ENCODE peak calls at places on chromosome 13, in nine cellular contexts. One of them, this sample, is unnamed.

GRCh38 chr13:107518292-107518691 is 697.0 kb downstream of the LIG4 start:
- DNase-seq in cardiac muscle cell: peak; percentile 21
- DNase-seq in brain microvascular endothelial cell: no peak
- DNase-seq in activated T-helper 9 cell treated with anti-CD3 and anti-CD28 coated beads, Interleukin-2, amount 50 U/mL, for 16 hours: no peak
- DNase-seq in esophagus squamous epithelium: no peak
- DNase-seq in DND-41: no peak
- DNase-seq in activated T-helper 1 cell treated with anti-CD3 and anti-CD28 coated beads, Interleukin-12 subunit alpha, Interleukin-12 subunit beta, Interleukin-2, Interleukin-4 antibody, amounts not matched to agents 30 ng/mL and 10 ng/mL and 1 ng/mL, durations not matched to agents 14 hours and 24 hours and 36 hours: no peak
- DNase-seq in foreskin fibroblast: no peak
- DNase-seq in progenitor cell of endocrine pancreas: no peak
- DNase-seq in this sample: peak; percentile 38

GRCh38 chr13:87274209-87274819 is 396.9 kb upstream of the SLITRK5 start:
- DNase-seq in cardiac muscle cell: peak; percentile 51
- DNase-seq in brain microvascular endothelial cell: no peak
- DNase-seq in activated T-helper 9 cell treated with anti-CD3 and anti-CD28 coated beads, Interleukin-2, amount 50 U/mL, for 16 hours: no peak
- DNase-seq in esophagus squamous epithelium: no peak
- DNase-seq in DND-41: peak; percentile 27
- DNase-seq in activated T-helper 1 cell treated with anti-CD3 and anti-CD28 coated beads, Interleukin-12 subunit alpha, Interleukin-12 subunit beta, Interleukin-2, Interleukin-4 antibody, amounts not matched to agents 30 ng/mL and 10 ng/mL and 1 ng/mL, durations not matched to agents 14 hours and 24 hours and 36 hours: no peak
- DNase-seq in foreskin fibroblast: no peak
- DNase-seq in progenitor cell of endocrine pancreas: peak; percentile 33
- DNase-seq in this sample: peak; percentile 28

GRCh38 chr13:91154553-91154952 is 192.9 kb upstream of the MIR17HG start:
- DNase-seq in cardiac muscle cell: no peak
- DNase-seq in brain microvascular endothelial cell: no peak
- DNase-seq in activated T-helper 9 cell treated with anti-CD3 and anti-CD28 coated beads, Interleukin-2, amount 50 U/mL, for 16 hours: no peak
- DNase-seq in esophagus squamous epithelium: no peak
- DNase-seq in DND-41: no peak
- DNase-seq in activated T-helper 1 cell treated with anti-CD3 and anti-CD28 coated beads, Interleukin-12 subunit alpha, Interleukin-12 subunit beta, Interleukin-2, Interleukin-4 antibody, amounts not matched to agents 30 ng/mL and 10 ng/mL and 1 ng/mL, durations not matched to agents 14 hours and 24 hours and 36 hours: no peak
- DNase-seq in foreskin fibroblast: no peak
- DNase-seq in progenitor cell of endocrine pancreas: no peak
- DNase-seq in this sample: no peak

GRCh38 chr13:92658293-92658692 is 568.3 kb upstream of the GPC6 start:
- DNase-seq in cardiac muscle cell: no peak
- DNase-seq in brain microvascular endothelial cell: no peak
- DNase-seq in activated T-helper 9 cell treated with anti-CD3 and anti-CD28 coated beads, Interleukin-2, amount 50 U/mL, for 16 hours: no peak
- DNase-seq in esophagus squamous epithelium: no peak
- DNase-seq in DND-41: no peak
- DNase-seq in activated T-helper 1 cell treated with anti-CD3 and anti-CD28 coated beads, Interleukin-12 subunit alpha, Interleukin-12 subunit beta, Interleukin-2, Interleukin-4 antibody, amounts not matched to agents 30 ng/mL and 10 ng/mL and 1 ng/mL, durations not matched to agents 14 hours and 24 hours and 36 hours: no peak
- DNase-seq in foreskin fibroblast: no peak
- DNase-seq in progenitor cell of endocrine pancreas: no peak
- DNase-seq in this sample: no peak

GRCh38 chr13:19089315-19089714 is 92.3 kb downstream of the TUBA3C start:
- DNase-seq in cardiac muscle cell: no peak
- DNase-seq in brain microvascular endothelial cell: no peak
- DNase-seq in activated T-helper 9 cell treated with anti-CD3 and anti-CD28 coated beads, Interleukin-2, amount 50 U/mL, for 16 hours: no peak
- DNase-seq in esophagus squamous epithelium: no peak
- DNase-seq in DND-41: no peak
- DNase-seq in activated T-helper 1 cell treated with anti-CD3 and anti-CD28 coated beads, Interleukin-12 subunit alpha, Interleukin-12 subunit beta, Interleukin-2, Interleukin-4 antibody, amounts not matched to agents 30 ng/mL and 10 ng/mL and 1 ng/mL, durations not matched to agents 14 hours and 24 hours and 36 hours: no peak
- DNase-seq in foreskin fibroblast: no peak
- DNase-seq in progenitor cell of endocrine pancreas: no peak
- DNase-seq in this sample: no peak

GRCh38 chr13:51549050-51549449 is 35.2 kb upstream of the WDFY2 start:
- DNase-seq in cardiac muscle cell: no peak
- DNase-seq in brain microvascular endothelial cell: no peak
- DNase-seq in activated T-helper 9 cell treated with anti-CD3 and anti-CD28 coated beads, Interleukin-2, amount 50 U/mL, for 16 hours: no peak
- DNase-seq in esophagus squamous epithelium: no peak
- DNase-seq in DND-41: no peak
- DNase-seq in activated T-helper 1 cell treated with anti-CD3 and anti-CD28 coated beads, Interleukin-12 subunit alpha, Interleukin-12 subunit beta, Interleukin-2, Interleukin-4 antibody, amounts not matched to agents 30 ng/mL and 10 ng/mL and 1 ng/mL, durations not matched to agents 14 hours and 24 hours and 36 hours: no peak
- DNase-seq in foreskin fibroblast: no peak
- DNase-seq in progenitor cell of endocrine pancreas: no peak
- DNase-seq in this sample: no peak

GRCh38 chr13:30863796-30864195 is 42.3 kb upstream of the MEDAG start:
- DNase-seq in cardiac muscle cell: no peak
- DNase-seq in brain microvascular endothelial cell: no peak
- DNase-seq in activated T-helper 9 cell treated with anti-CD3 and anti-CD28 coated beads, Interleukin-2, amount 50 U/mL, for 16 hours: no peak
- DNase-seq in esophagus squamous epithelium: no peak
- DNase-seq in DND-41: no peak
- DNase-seq in activated T-helper 1 cell treated with anti-CD3 and anti-CD28 coated beads, Interleukin-12 subunit alpha, Interleukin-12 subunit beta, Interleukin-2, Interleukin-4 antibody, amounts not matched to agents 30 ng/mL and 10 ng/mL and 1 ng/mL, durations not matched to agents 14 hours and 24 hours and 36 hours: no peak
- DNase-seq in foreskin fibroblast: no peak
- DNase-seq in progenitor cell of endocrine pancreas: no peak
- DNase-seq in this sample: no peak

GRCh38 chr13:43087960-43088580 is 64.7 kb downstream of the DNAJC15 start:
- DNase-seq in cardiac muscle cell: peak; percentile 65
- DNase-seq in brain microvascular endothelial cell: peak; percentile 19
- DNase-seq in activated T-helper 9 cell treated with anti-CD3 and anti-CD28 coated beads, Interleukin-2, amount 50 U/mL, for 16 hours: no peak
- DNase-seq in esophagus squamous epithelium: no peak
- DNase-seq in DND-41: no peak
- DNase-seq in activated T-helper 1 cell treated with anti-CD3 and anti-CD28 coated beads, Interleukin-12 subunit alpha, Interleukin-12 subunit beta, Interleukin-2, Interleukin-4 antibody, amounts not matched to agents 30 ng/mL and 10 ng/mL and 1 ng/mL, durations not matched to agents 14 hours and 24 hours and 36 hours: no peak
- DNase-seq in foreskin fibroblast: no peak
- DNase-seq in progenitor cell of endocrine pancreas: no peak
- DNase-seq in this sample: peak; percentile 68

GRCh38 chr13:24985102-24985501 is 110.8 kb upstream of the PABPC3 start:
- DNase-seq in cardiac muscle cell: no peak
- DNase-seq in brain microvascular endothelial cell: no peak
- DNase-seq in activated T-helper 9 cell treated with anti-CD3 and anti-CD28 coated beads, Interleukin-2, amount 50 U/mL, for 16 hours: no peak
- DNase-seq in esophagus squamous epithelium: no peak
- DNase-seq in DND-41: no peak
- DNase-seq in activated T-helper 1 cell treated with anti-CD3 and anti-CD28 coated beads, Interleukin-12 subunit alpha, Interleukin-12 subunit beta, Interleukin-2, Interleukin-4 antibody, amounts not matched to agents 30 ng/mL and 10 ng/mL and 1 ng/mL, durations not matched to agents 14 hours and 24 hours and 36 hours: no peak
- DNase-seq in foreskin fibroblast: no peak
- DNase-seq in progenitor cell of endocrine pancreas: no peak
- DNase-seq in this sample: no peak

This sample was measured in iris pigment epithelial cell.